ENCODE peak calls at places on chromosomes 4 and X, in nine cellular contexts. X, F, L, G, V, M, N, J and B are unnamed samples.

GRCh38 chrX:28586291-28586690 is 955 bp upstream of the IL1RAPL1 start:
- DNase-seq in X (no peak), F (no peak), L (peak; percentile 42), G (no peak), V (no peak), M (no peak), N (no peak), J (no peak), B (no peak)

GRCh38 chr4:108080752-108081151 is 88.0 kb downstream of the LEF1 start:
- DNase-seq in X (peak; percentile 23), F (no peak), L (no peak), G (no peak), V (no peak), M (no peak), N (no peak), J (no peak), B (no peak)

GRCh38 chr4:145130788-145131398 is 32.8 kb downstream of the ABCE1 start:
- DNase-seq in X (no peak), F (no peak), L (peak; percentile 89), G (no peak), V (no peak), M (no peak), N (no peak), J (no peak), B (no peak)

GRCh38 chrX:7083468-7084396 is 63.8 kb upstream of the STS start:
- DNase-seq in X (peak; percentile 2), F (peak; percentile 29), L (peak; percentile 97), G (no peak), V (no peak), M (peak; percentile 98), N (no peak), J (peak; percentile 80), B (peak; percentile 40)

GRCh38 chr4:107711831-107712230 is 8.2 kb downstream of the PAPSS1 start:
- DNase-seq in X (no peak), F (no peak), L (no peak), G (no peak), V (no peak), M (no peak), N (no peak), J (no peak), B (no peak)

GRCh38 chrX:125004799-125005198 is 314.9 kb upstream of the TEX13C start:
- DNase-seq in X (no peak), F (no peak), L (no peak), G (no peak), V (no peak), M (no peak), N (no peak), J (no peak), B (no peak)

GRCh38 chr4:186723207-186724047 is at the start of gene FAT1:
- DNase-seq in X (no peak), F (peak; percentile 75), L (peak; percentile 84), G (peak; percentile 80), V (peak; percentile 86), M (no peak), N (peak; percentile 89), J (no peak), B (no peak)

GRCh38 chrX:136209016-136209738 is 42.0 kb downstream of the MAP7D3 start:
- DNase-seq in X (no peak), F (peak; percentile 61), L (peak; percentile 49), G (peak; percentile 78), V (no peak), M (no peak), N (no peak), J (no peak), B (peak; percentile 57)

GRCh38 chrX:7746861-7747260 is 96.1 kb upstream of the VCX start:
- DNase-seq in X (no peak), F (no peak), L (peak; percentile 45), G (no peak), V (no peak), M (no peak), N (no peak), J (no peak), B (no peak)

GRCh38 chr4:76022031-76022430 is 1.3 kb downstream of the CXCL10 start:
- DNase-seq in X (no peak), F (no peak), L (no peak), G (no peak), V (no peak), M (no peak), N (no peak), J (no peak), B (no peak)

GRCh38 chr4:30720656-30721352 is 635 bp downstream of the PCDH7 start:
- DNase-seq in X (no peak), F (peak; percentile 13), L (peak; percentile 53), G (no peak), V (peak; percentile 70), M (no peak), N (peak; percentile 63), J (peak; percentile 18), B (peak; percentile 35)

GRCh38 chr4:33160126-33160525 is 2440.0 kb downstream of the PCDH7 start:
- DNase-seq in X (no peak), F (no peak), L (no peak), G (no peak), V (no peak), M (no peak), N (no peak), J (no peak), B (no peak)

GRCh38 chrX:111133389-111133788 is 37.4 kb downstream of the PAK3 start:
- DNase-seq in X (no peak), F (no peak), L (no peak), G (no peak), V (no peak), M (no peak), N (no peak), J (no peak), B (no peak)

GRCh38 chr4:24576276-24576675 is 8.1 kb downstream of the DHX15 start:
- DNase-seq in X (no peak), F (no peak), L (no peak), G (no peak), V (no peak), M (no peak), N (no peak), J (no peak), B (no peak)

GRCh38 chrX:110944793-110945466 is 149.3 kb upstream of the CHRDL1 start:
- DNase-seq in X (no peak), F (no peak), L (peak; percentile 7), G (no peak), V (no peak), M (no peak), N (peak; percentile 59), J (no peak), B (peak; percentile 6)

GRCh38 chrX:13843150-13843721 is 26.3 kb upstream of the GPM6B start:
- DNase-seq in X (no peak), F (no peak), L (no peak), G (no peak), V (no peak), M (no peak), N (no peak), J (no peak), B (no peak)

GRCh38 chr4:101643201-101643600 is 147.3 kb upstream of the BANK1 start:
- DNase-seq in X (no peak), F (no peak), L (no peak), G (no peak), V (no peak), M (no peak), N (no peak), J (no peak), B (no peak)

GRCh38 chr4:109708990-109709389 is 5.7 kb upstream of the CASP6 start:
- DNase-seq in X (no peak), F (no peak), L (no peak), G (no peak), V (no peak), M (no peak), N (no peak), J (no peak), B (peak; percentile 39)

GRCh38 chr4:145480257-145480656 is 1.4 kb upstream of the SMAD1 start:
- DNase-seq in X (no peak), F (no peak), L (no peak), G (no peak), V (no peak), M (no peak), N (no peak), J (no peak), B (no peak)

DNA sequence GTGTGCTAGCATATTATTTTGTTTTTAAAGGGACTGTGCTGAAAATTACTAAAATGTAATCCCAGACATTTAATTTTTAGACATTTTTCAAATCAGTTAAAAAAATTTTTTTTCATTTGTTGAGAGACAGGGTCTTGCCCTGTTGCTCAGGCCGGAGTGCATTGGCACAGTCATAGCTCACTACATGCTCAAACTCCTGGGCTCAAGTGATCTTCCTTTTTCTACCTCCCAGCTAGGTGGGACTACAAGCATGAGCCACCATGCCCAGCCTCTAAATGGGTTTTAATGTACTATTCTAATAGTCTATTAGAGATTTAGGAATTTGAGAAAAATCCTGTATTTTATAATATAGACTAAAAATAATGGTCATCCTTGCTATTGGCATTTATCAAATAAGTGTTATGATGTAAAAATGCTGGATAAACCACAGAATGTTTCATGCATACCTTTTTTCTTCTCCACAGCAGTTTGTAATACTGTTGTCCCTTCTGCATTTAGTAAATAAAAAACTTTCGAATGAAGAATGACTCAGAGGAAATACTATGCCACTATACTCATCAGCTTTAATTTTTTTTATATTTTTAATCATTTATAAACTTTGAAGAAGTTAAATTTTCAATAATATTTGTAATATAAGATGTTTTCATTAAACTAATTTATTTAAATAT is 29.8 kb downstream of the CPEB2 start:
- DNase-seq in X (no peak), F (no peak), L (no peak), G (no peak), V (no peak), M (no peak), N (no peak), J (no peak), B (no peak)
- TF ChIP-seq CTCF in X (no peak), F (no peak), L (no peak), G (no peak), V (no peak), M (no peak), N (no peak), J (no peak), B (no peak)

DNA sequence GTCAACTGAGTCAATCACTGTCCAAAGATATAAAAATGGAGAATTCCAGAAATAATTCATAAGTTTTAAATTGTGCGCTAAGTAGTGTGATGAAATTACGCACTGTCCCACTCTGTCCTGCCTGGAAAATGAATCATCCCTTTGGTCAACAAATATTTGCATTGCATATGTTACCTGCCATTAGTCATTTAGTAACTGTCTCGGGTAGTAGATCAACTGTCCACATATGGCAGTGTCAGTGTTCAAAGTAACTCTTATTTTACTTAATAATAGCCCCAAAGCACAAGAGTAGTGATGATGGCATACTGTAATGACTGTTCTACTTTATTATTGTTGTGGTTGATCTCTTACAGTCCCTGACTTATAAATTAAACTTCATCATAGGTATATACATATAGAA is 3.4 kb downstream of the YTHDC1 start:
- DNase-seq in X (no peak), F (no peak), L (no peak), G (no peak), V (no peak), M (no peak), N (no peak), J (no peak), B (no peak)
- TF ChIP-seq CTCF in X (no peak), F (no peak), L (no peak), G (no peak), V (no peak), M (no peak), N (no peak), J (no peak), B (no peak)

GRCh38 chr4:79576480-79576803 is 168.4 kb upstream of the GK2 start:
- DNase-seq in X (no peak), F (peak; percentile 30), L (peak; percentile 44), G (no peak), V (no peak), M (no peak), N (no peak), J (no peak), B (peak; percentile 14)
- TF ChIP-seq CTCF in X (no peak), F (no peak), L (peak; percentile 60), G (peak; percentile 23), V (no peak), M (peak; percentile 47), N (no peak), J (peak; percentile 39), B (no peak)

GRCh38 chrX:153353416-153353815 is 19.5 kb downstream of the ZNF275 start:
- DNase-seq in X (no peak), F (no peak), L (no peak), G (peak; percentile 70), V (no peak), M (no peak), N (no peak), J (no peak), B (no peak)
- TF ChIP-seq CTCF in X (no peak), F (no peak), L (no peak), G (no peak), V (no peak), M (no peak), N (no peak), J (no peak), B (no peak)